ENCODE peak calls at places on chromosomes 12 and 14, in eight cellular contexts. E is LoVo; R is HFFc6; K is GM23338; I is Caco-2; Y is endodermal cell; J is GM12891; F is activated naive CD4-positive, alpha-beta T cell treated with anti-CD3 and anti-CD28 coated beads, Interleukin-2, amount 50 U/mL, for 16 hours. S is an unnamed sample.

GRCh38 chr12:19546611-19547162 is 107.4 kb downstream of the AEBP2 start:
- DNase-seq in J (no peak), K (no peak), E (no peak), Y (no peak), F (no peak), R (peak; percentile 45), I (no peak), S (peak; percentile 23)

GRCh38 chr14:93977171-93977570 is 801 bp upstream of the ASB2 start:
- DNase-seq in E (no peak), Y (no peak), K (no peak), J (no peak), F (no peak), R (no peak), I (no peak), S (no peak)

GRCh38 chr12:101634724-101635123 is 40.0 kb downstream of the MYBPC1 start:
- DNase-seq in K (no peak), J (peak; percentile 28), I (no peak), E (no peak), Y (no peak), F (no peak), R (no peak), S (no peak)

GRCh38 chr14:92963301-92964123 is 40.6 kb downstream of the CHGA start:
- DNase-seq in F (no peak), J (no peak), E (no peak), Y (no peak), K (no peak), R (no peak), I (no peak), S (no peak)

GRCh38 chr14:105863296-105864108 is 337.1 kb downstream of the TMEM121 start:
- DNase-seq in K (no peak), J (peak; percentile 12), E (no peak), F (peak; percentile 9), I (no peak), R (no peak), Y (peak; percentile 11), S (no peak)

GRCh38 chr14:20469890-20470858 is 968 bp downstream of the PNP start:
- DNase-seq in K (peak; percentile 48), J (peak; percentile 34), I (peak; percentile 42), Y (peak; percentile 80), R (peak; percentile 65), E (peak; percentile 68), F (peak; percentile 67), S (peak; percentile 24)

GRCh38 chr14:75254381-75254821 is 24.2 kb upstream of the FOS start:
- DNase-seq in F (no peak), E (peak; percentile 74), R (no peak), Y (no peak), J (no peak), I (no peak), K (no peak), S (no peak)

GRCh38 chr12:124916370-124917134 is 2.1 kb upstream of the UBC start:
- DNase-seq in J (no peak), K (peak; percentile 46), I (peak; percentile 79), F (peak; percentile 47), R (peak; percentile 95), E (peak; percentile 97), Y (peak; percentile 81), S (peak; percentile 85)

GRCh38 chr14:76755610-76756390 is 5.5 kb upstream of the VASH1 start:
- DNase-seq in Y (no peak), K (no peak), R (no peak), F (no peak), E (no peak), I (no peak), J (no peak), S (no peak)

GRCh38 chr12:105706321-105706972 is 376.0 kb downstream of the C12orf75 start:
- DNase-seq in F (no peak), I (no peak), E (no peak), R (peak; percentile 64), J (no peak), K (peak; percentile 13), Y (peak; percentile 64), S (no peak)

GRCh38 chr12:6167327-6168280 is 32.6 kb upstream of the CD9 start:
- DNase-seq in Y (no peak), J (peak; percentile 36), F (peak; percentile 37), E (peak; percentile 86), K (no peak), I (no peak), R (peak; percentile 96), S (peak; percentile 56)

GRCh38 chr14:102323102-102323501 is 3.6 kb downstream of the ZNF839 start:
- DNase-seq in E (peak; percentile 37), F (peak; percentile 32), Y (peak; percentile 84), I (peak; percentile 41), R (peak; percentile 78), J (no peak), K (peak; percentile 74), S (peak; percentile 80)

GRCh38 chr14:69528143-69528542 is 43.6 kb downstream of the PLEKHD1 start:
- DNase-seq in E (no peak), F (no peak), J (no peak), K (no peak), Y (no peak), R (no peak), I (no peak), S (no peak)

GRCh38 chr12:40138526-40138925 is 32.6 kb upstream of the SLC2A13 start:
- DNase-seq in K (no peak), Y (no peak), R (no peak), F (no peak), E (no peak), I (no peak), J (no peak), S (no peak)

GRCh38 chr12:57896437-57897201 is 44.7 kb upstream of the ATP23 start:
- DNase-seq in Y (peak; percentile 92), K (peak; percentile 78), R (peak; percentile 24), J (no peak), I (peak; percentile 59), F (peak; percentile 21), E (no peak), S (peak; percentile 79)

GRCh38 chr14:30389134-30389900 is 169.6 kb upstream of the G2E3 start:
- DNase-seq in R (no peak), E (no peak), Y (no peak), I (no peak), K (no peak), J (no peak), F (no peak), S (no peak)

S was measured in globus pallidus.